ENCODE peak calls at places on chromosomes 5 and 9, in eight cellular contexts. One of them, this sample, is unnamed.
A peak's percentile ranks its signal among the peaks of the same experiment; 100 is the strongest.

GRCh38 chr5:168217497-168217896 is 73.9 kb upstream of the WWC1 start:
- DNase-seq in sigmoid colon: no peak
- DNase-seq in transverse colon: peak; percentile 33
- DNase-seq in heart left ventricle: no peak
- DNase-seq in stomach: no peak
- DNase-seq in uterus: no peak
- DNase-seq in breast epithelium: no peak
- DNase-seq in tibial nerve: no peak
- DNase-seq in this sample: no peak

GRCh38 chr9:136307215-136307750 is 3.4 kb upstream of the CCDC187 start:
- DNase-seq in breast epithelium: no peak
- DNase-seq in uterus: no peak
- DNase-seq in stomach: no peak
- DNase-seq in heart left ventricle: no peak
- DNase-seq in tibial nerve: no peak
- DNase-seq in sigmoid colon: no peak
- DNase-seq in transverse colon: no peak
- DNase-seq in this sample: no peak

GRCh38 chr9:32875242-32875641 is 91.9 kb downstream of the TMEM215 start:
- DNase-seq in uterus: no peak
- DNase-seq in sigmoid colon: no peak
- DNase-seq in transverse colon: no peak
- DNase-seq in breast epithelium: no peak
- DNase-seq in stomach: no peak
- DNase-seq in tibial nerve: no peak
- DNase-seq in heart left ventricle: no peak
- DNase-seq in this sample: no peak

GRCh38 chr5:151022511-151023018 is 2.2 kb downstream of the GPX3 start:
- DNase-seq in breast epithelium: no peak
- DNase-seq in transverse colon: no peak
- DNase-seq in stomach: no peak
- DNase-seq in sigmoid colon: no peak
- DNase-seq in heart left ventricle: no peak
- DNase-seq in tibial nerve: no peak
- DNase-seq in uterus: no peak
- DNase-seq in this sample: no peak

GRCh38 chr9:111525056-111525977 is at the start of gene ZNF483:
- DNase-seq in sigmoid colon: peak; percentile 91
- DNase-seq in breast epithelium: peak; percentile 78
- DNase-seq in tibial nerve: peak; percentile 42
- DNase-seq in stomach: peak; percentile 82
- DNase-seq in uterus: peak; percentile 83
- DNase-seq in heart left ventricle: peak; percentile 87
- DNase-seq in transverse colon: peak; percentile 71
- DNase-seq in this sample: peak; percentile 79

GRCh38 chr5:180250329-180250728 is 41.3 kb upstream of the RASGEF1C start:
- DNase-seq in breast epithelium: no peak
- DNase-seq in uterus: no peak
- DNase-seq in stomach: no peak
- DNase-seq in sigmoid colon: no peak
- DNase-seq in heart left ventricle: no peak
- DNase-seq in transverse colon: no peak
- DNase-seq in tibial nerve: no peak
- DNase-seq in this sample: no peak

GRCh38 chr9:138100711-138101349 is 223.2 kb downstream of the CACNA1B start:
- DNase-seq in breast epithelium: no peak
- DNase-seq in uterus: peak; percentile 6
- DNase-seq in stomach: peak; percentile 16
- DNase-seq in sigmoid colon: no peak
- DNase-seq in heart left ventricle: no peak
- DNase-seq in transverse colon: no peak
- DNase-seq in tibial nerve: no peak
- DNase-seq in this sample: peak; percentile 75

GRCh38 chr5:33370135-33370472 is 70.7 kb upstream of the TARS1 start:
- DNase-seq in sigmoid colon: peak; percentile 71
- DNase-seq in tibial nerve: no peak
- DNase-seq in transverse colon: no peak
- DNase-seq in uterus: no peak
- DNase-seq in heart left ventricle: no peak
- DNase-seq in stomach: no peak
- DNase-seq in breast epithelium: no peak
- DNase-seq in this sample: no peak

GRCh38 chr5:168438349-168438748 is 47.9 kb upstream of the RARS1 start:
- DNase-seq in stomach: no peak
- DNase-seq in sigmoid colon: no peak
- DNase-seq in heart left ventricle: no peak
- DNase-seq in uterus: no peak
- DNase-seq in breast epithelium: no peak
- DNase-seq in transverse colon: no peak
- DNase-seq in tibial nerve: no peak
- DNase-seq in this sample: no peak

GRCh38 chr9:2053883-2054845 is 39.0 kb downstream of the SMARCA2 start:
- DNase-seq in stomach: peak; percentile 33
- DNase-seq in transverse colon: peak; percentile 52
- DNase-seq in tibial nerve: peak; percentile 8
- DNase-seq in sigmoid colon: peak; percentile 80
- DNase-seq in uterus: no peak
- DNase-seq in heart left ventricle: no peak
- DNase-seq in breast epithelium: no peak
- DNase-seq in this sample: no peak

GRCh38 chr9:20997503-20998076 is 33.9 kb downstream of the HACD4 start:
- DNase-seq in tibial nerve: no peak
- DNase-seq in uterus: no peak
- DNase-seq in breast epithelium: no peak
- DNase-seq in sigmoid colon: no peak
- DNase-seq in stomach: no peak
- DNase-seq in transverse colon: no peak
- DNase-seq in heart left ventricle: no peak
- DNase-seq in this sample: no peak

GRCh38 chr5:54180616-54181015 is 129.8 kb downstream of the ARL15 start:
- DNase-seq in sigmoid colon: no peak
- DNase-seq in uterus: peak; percentile 18
- DNase-seq in breast epithelium: no peak
- DNase-seq in heart left ventricle: no peak
- DNase-seq in transverse colon: no peak
- DNase-seq in stomach: no peak
- DNase-seq in tibial nerve: no peak
- DNase-seq in this sample: no peak

GRCh38 chr5:1315709-1316587 is 21.1 kb upstream of the TERT start:
- DNase-seq in heart left ventricle: no peak
- DNase-seq in transverse colon: peak; percentile 88
- DNase-seq in uterus: peak; percentile 12
- DNase-seq in tibial nerve: no peak
- DNase-seq in breast epithelium: peak; percentile 76
- DNase-seq in sigmoid colon: peak; percentile 53
- DNase-seq in stomach: peak; percentile 88
- DNase-seq in this sample: peak; percentile 86

GRCh38 chr5:662751-663435 is 30.3 kb downstream of the TPPP start:
- DNase-seq in breast epithelium: peak; percentile 45
- DNase-seq in uterus: no peak
- DNase-seq in transverse colon: no peak
- DNase-seq in tibial nerve: no peak
- DNase-seq in heart left ventricle: peak; percentile 47
- DNase-seq in stomach: no peak
- DNase-seq in sigmoid colon: no peak
- DNase-seq in this sample: peak; percentile 62

GRCh38 chr5:77133061-77133758 is 46.1 kb upstream of the ZBED3 start:
- DNase-seq in breast epithelium: peak; percentile 56
- DNase-seq in tibial nerve: peak; percentile 57
- DNase-seq in uterus: peak; percentile 72
- DNase-seq in heart left ventricle: no peak
- DNase-seq in sigmoid colon: peak; percentile 82
- DNase-seq in transverse colon: peak; percentile 28
- DNase-seq in stomach: peak; percentile 32
- DNase-seq in this sample: peak; percentile 53

GRCh38 chr9:116800074-116800473 is 113.0 kb downstream of the TRIM32 start:
- DNase-seq in stomach: no peak
- DNase-seq in breast epithelium: no peak
- DNase-seq in transverse colon: no peak
- DNase-seq in tibial nerve: no peak
- DNase-seq in heart left ventricle: no peak
- DNase-seq in sigmoid colon: no peak
- DNase-seq in uterus: no peak
- DNase-seq in this sample: no peak

GRCh38 chr9:82553654-82554366 is 509.1 kb downstream of the RASEF start:
- DNase-seq in sigmoid colon: no peak
- DNase-seq in heart left ventricle: no peak
- DNase-seq in breast epithelium: no peak
- DNase-seq in tibial nerve: no peak
- DNase-seq in transverse colon: no peak
- DNase-seq in uterus: no peak
- DNase-seq in stomach: no peak
- DNase-seq in this sample: no peak

GRCh38 chr5:16885635-16886365 is 50.3 kb downstream of the MYO10 start:
- DNase-seq in tibial nerve: no peak
- DNase-seq in sigmoid colon: no peak
- DNase-seq in stomach: no peak
- DNase-seq in uterus: no peak
- DNase-seq in heart left ventricle: no peak
- DNase-seq in transverse colon: no peak
- DNase-seq in breast epithelium: no peak
- DNase-seq in this sample: no peak

GRCh38 chr9:16673171-16673570 is 197.3 kb downstream of the BNC2 start:
- DNase-seq in heart left ventricle: no peak
- DNase-seq in breast epithelium: no peak
- DNase-seq in stomach: no peak
- DNase-seq in sigmoid colon: no peak
- DNase-seq in transverse colon: no peak
- DNase-seq in uterus: no peak
- DNase-seq in tibial nerve: no peak
- DNase-seq in this sample: no peak

GRCh38 chr9:38344566-38345324 is 47.8 kb upstream of the ALDH1B1 start:
- DNase-seq in heart left ventricle: no peak
- DNase-seq in tibial nerve: no peak
- DNase-seq in breast epithelium: no peak
- DNase-seq in stomach: no peak
- DNase-seq in uterus: no peak
- DNase-seq in transverse colon: no peak
- DNase-seq in sigmoid colon: peak; percentile 37
- DNase-seq in this sample: peak; percentile 16

DNA sequence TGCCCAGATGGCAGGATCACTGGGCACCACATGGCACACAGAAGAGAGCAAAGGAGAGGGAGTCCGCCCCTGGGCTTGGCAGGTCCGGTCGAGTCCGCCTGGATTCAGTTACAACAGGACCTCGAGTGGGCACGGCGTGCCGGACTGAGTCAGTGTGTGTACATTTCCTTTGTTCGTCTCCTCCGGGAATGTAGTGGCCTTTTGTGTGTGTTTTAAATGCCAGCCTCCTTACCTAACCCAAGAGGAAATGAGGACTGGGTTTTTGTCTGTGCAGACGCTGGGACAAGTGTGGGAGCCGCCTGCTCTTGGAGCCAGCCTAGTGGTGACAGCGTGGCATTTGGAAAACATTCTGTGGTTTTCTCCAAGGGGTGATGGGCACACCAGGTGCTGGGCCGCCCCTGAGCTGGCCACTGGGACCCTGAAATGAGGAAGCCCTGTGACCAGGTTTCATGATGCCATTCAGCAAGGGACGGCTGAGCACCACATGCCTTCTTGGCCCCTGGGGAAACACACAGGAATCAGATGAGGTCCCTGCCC is 9.6 kb downstream of the NEK6 start:
- DNase-seq in breast epithelium: peak; percentile 86
- DNase-seq in tibial nerve: no peak
- DNase-seq in uterus: no peak
- DNase-seq in transverse colon: peak; percentile 73
- DNase-seq in stomach: peak; percentile 91
- DNase-seq in sigmoid colon: no peak
- DNase-seq in heart left ventricle: no peak
- DNase-seq in this sample: peak; percentile 84
- TF ChIP-seq POLR2A in breast epithelium: no peak
- TF ChIP-seq POLR2A in tibial nerve: no peak
- TF ChIP-seq POLR2A in uterus: no peak
- TF ChIP-seq POLR2A in transverse colon: peak; percentile 35
- TF ChIP-seq POLR2A in stomach: no peak
- TF ChIP-seq POLR2A in sigmoid colon: no peak
- TF ChIP-seq POLR2A in heart left ventricle: no peak
- TF ChIP-seq POLR2A in this sample: peak; percentile 65

GRCh38 chr9:109475526-109475925 is 22.6 kb downstream of the PTPN3 start:
- DNase-seq in heart left ventricle: no peak
- DNase-seq in transverse colon: no peak
- DNase-seq in tibial nerve: peak; percentile 24
- DNase-seq in stomach: no peak
- DNase-seq in breast epithelium: no peak
- DNase-seq in uterus: no peak
- DNase-seq in sigmoid colon: no peak
- DNase-seq in this sample: no peak
- H3K27ac ChIP-seq in heart left ventricle: peak overlapping the region; percentile 3
- H3K27ac ChIP-seq in transverse colon: no peak overlapping the region
- H3K27ac ChIP-seq in tibial nerve: no peak overlapping the region
- H3K27ac ChIP-seq in stomach: peak overlapping the region; percentile 37
- H3K27ac ChIP-seq in breast epithelium: peak overlapping the region; percentile 2
- H3K27ac ChIP-seq in uterus: no peak overlapping the region
- H3K27ac ChIP-seq in sigmoid colon: no peak overlapping the region
- H3K27ac ChIP-seq in this sample: peak overlapping the region; percentile 81

GRCh38 chr5:83547889-83548288 is 76.3 kb downstream of the VCAN start:
- DNase-seq in heart left ventricle: no peak
- DNase-seq in tibial nerve: no peak
- DNase-seq in uterus: no peak
- DNase-seq in stomach: no peak
- DNase-seq in sigmoid colon: no peak
- DNase-seq in breast epithelium: no peak
- DNase-seq in transverse colon: no peak
- DNase-seq in this sample: no peak
- TF ChIP-seq POLR2A in heart left ventricle: no peak
- TF ChIP-seq POLR2A in tibial nerve: no peak
- TF ChIP-seq POLR2A in uterus: no peak
- TF ChIP-seq POLR2A in stomach: no peak
- TF ChIP-seq POLR2A in sigmoid colon: no peak
- TF ChIP-seq POLR2A in breast epithelium: no peak
- TF ChIP-seq POLR2A in transverse colon: no peak
- TF ChIP-seq POLR2A in this sample: no peak

GRCh38 chr9:121372563-121373400 is 2.7 kb upstream of the STOM start:
- DNase-seq in transverse colon: no peak
- DNase-seq in heart left ventricle: no peak
- DNase-seq in stomach: peak; percentile 36
- DNase-seq in breast epithelium: no peak
- DNase-seq in sigmoid colon: peak; percentile 69
- DNase-seq in tibial nerve: no peak
- DNase-seq in uterus: peak; percentile 33
- DNase-seq in this sample: no peak

GRCh38 chr9:121372239-121372562 is 2.2 kb upstream of the STOM start:
- DNase-seq in tibial nerve: no peak
- DNase-seq in stomach: no peak
- DNase-seq in transverse colon: no peak
- DNase-seq in heart left ventricle: no peak
- DNase-seq in uterus: no peak
- DNase-seq in sigmoid colon: no peak
- DNase-seq in breast epithelium: no peak
- DNase-seq in this sample: no peak

GRCh38 chr9:121371495-121371911 is 1.5 kb upstream of the STOM start:
- DNase-seq in transverse colon: no peak
- DNase-seq in uterus: no peak
- DNase-seq in tibial nerve: no peak
- DNase-seq in sigmoid colon: no peak
- DNase-seq in breast epithelium: no peak
- DNase-seq in heart left ventricle: no peak
- DNase-seq in stomach: no peak
- DNase-seq in this sample: no peak

GRCh38 chr9:121376214-121376830 is 6.3 kb upstream of the STOM start:
- DNase-seq in tibial nerve: no peak
- DNase-seq in breast epithelium: no peak
- DNase-seq in sigmoid colon: no peak
- DNase-seq in heart left ventricle: no peak
- DNase-seq in stomach: no peak
- DNase-seq in uterus: no peak
- DNase-seq in transverse colon: no peak
- DNase-seq in this sample: no peak

GRCh38 chr9:121373401-121373769 is 3.3 kb upstream of the STOM start:
- DNase-seq in breast epithelium: no peak
- DNase-seq in transverse colon: no peak
- DNase-seq in sigmoid colon: no peak
- DNase-seq in uterus: no peak
- DNase-seq in tibial nerve: no peak
- DNase-seq in heart left ventricle: no peak
- DNase-seq in stomach: no peak
- DNase-seq in this sample: no peak
- H3K27ac ChIP-seq in breast epithelium: peak overlapping the region; percentile 96
- H3K27ac ChIP-seq in transverse colon: peak overlapping the region; percentile 96
- H3K27ac ChIP-seq in sigmoid colon: peak overlapping the region; percentile 96
- H3K27ac ChIP-seq in uterus: peak overlapping the region; percentile 97
- H3K27ac ChIP-seq in tibial nerve: peak overlapping the region; percentile 28
- H3K27ac ChIP-seq in heart left ventricle: peak overlapping the region; percentile 73
- H3K27ac ChIP-seq in stomach: no peak overlapping the region
- H3K27ac ChIP-seq in this sample: peak overlapping the region; percentile 99